ENCODE peak calls at places on chromosomes 3 and 15, in four cellular contexts. U, Y, F and N are unnamed samples.

GRCh38 chr15:93028632-93029612 is 60.1 kb downstream of the RGMA start:
- DNase-seq in Y (peak; percentile 20), U (no peak), F (peak; percentile 91), N (no peak)

GRCh38 chr3:149299938-149300791 is 33.3 kb downstream of the TM4SF18 start:
- DNase-seq in F (peak; percentile 97), U (no peak), Y (peak; percentile 98), N (no peak)

GRCh38 chr15:90044916-90045371 is 43.8 kb downstream of the ZNF710 start:
- DNase-seq in F (no peak), U (no peak), Y (no peak), N (no peak)

GRCh38 chr3:188573286-188573928 is 419.4 kb downstream of the LPP start:
- DNase-seq in U (no peak), Y (no peak), F (no peak), N (no peak)

GRCh38 chr3:173733029-173733652 is 335.6 kb downstream of the NLGN1 start:
- DNase-seq in F (peak; percentile 64), Y (peak; percentile 43), U (no peak), N (no peak)

GRCh38 chr3:117736851-117737250 is 1027.3 kb downstream of the TUSC7 start:
- DNase-seq in F (peak; percentile 57), U (no peak), Y (no peak), N (no peak)

GRCh38 chr3:63937661-63938651 is 25.8 kb upstream of the SCAANT1 start:
- DNase-seq in F (no peak), U (no peak), Y (no peak), N (no peak)

GRCh38 chr3:50257990-50258389 is 11.0 kb upstream of the SEMA3B start:
- DNase-seq in U (no peak), F (no peak), Y (no peak), N (no peak)

GRCh38 chr3:10560060-10560861 is 54.9 kb upstream of the ATP2B2 start:
- DNase-seq in U (no peak), F (no peak), Y (no peak), N (no peak)

GRCh38 chr3:13711911-13712650 is 163.2 kb downstream of the FBLN2 start:
- DNase-seq in Y (peak; percentile 1), U (peak; percentile 0), F (no peak), N (no peak)

GRCh38 chr15:64246364-64247189 is 83.8 kb upstream of the PPIB start:
- DNase-seq in F (peak; percentile 93), Y (peak; percentile 87), U (no peak), N (no peak)

GRCh38 chr15:96626936-96627577 is 296.6 kb downstream of the NR2F2 start:
- DNase-seq in F (no peak), U (no peak), Y (no peak), N (no peak)

GRCh38 chr3:30894521-30895289 is at the start of gene GADL1:
- DNase-seq in Y (no peak), F (peak; percentile 8), U (peak; percentile 38), N (no peak)